ENCODE peak calls at places on chromosomes 16 and 17, in five cellular contexts. One of them, this sample, is unnamed.
A peak's percentile ranks its signal among the peaks of the same experiment; 100 is the strongest.

GRCh38 chr17:45189002-45189401 is 27.3 kb downstream of the HEXIM2 start:
- DNase-seq in HepG2: no peak
- DNase-seq in SK-N-SH: no peak
- DNase-seq in GM12878: no peak
- DNase-seq in H1: no peak
- DNase-seq in this sample: no peak

GRCh38 chr16:87435399-87436224 is 43.5 kb downstream of the MAP1LC3B start:
- DNase-seq in SK-N-SH: peak; percentile 41
- DNase-seq in GM12878: no peak
- DNase-seq in H1: no peak
- DNase-seq in HepG2: no peak
- DNase-seq in this sample: no peak

GRCh38 chr16:20675488-20676267 is 21.8 kb downstream of the ACSM1 start:
- DNase-seq in HepG2: peak; percentile 64
- DNase-seq in GM12878: peak; percentile 38
- DNase-seq in H1: peak; percentile 75
- DNase-seq in SK-N-SH: no peak
- DNase-seq in this sample: peak; percentile 19

GRCh38 chr16:66489385-66489784 is 60.5 kb downstream of the TK2 start:
- DNase-seq in HepG2: no peak
- DNase-seq in SK-N-SH: no peak
- DNase-seq in H1: no peak
- DNase-seq in GM12878: no peak
- DNase-seq in this sample: no peak

GRCh38 chr16:85752511-85753420 is 1.9 kb upstream of the C16orf74 start:
- DNase-seq in SK-N-SH: peak; percentile 54
- DNase-seq in HepG2: peak; percentile 49
- DNase-seq in H1: no peak
- DNase-seq in GM12878: no peak
- DNase-seq in this sample: peak; percentile 92

GRCh38 chr16:8848939-8849391 is 19.8 kb downstream of the CARHSP1 start:
- DNase-seq in GM12878: no peak
- DNase-seq in HepG2: no peak
- DNase-seq in SK-N-SH: peak; percentile 28
- DNase-seq in H1: no peak
- DNase-seq in this sample: no peak

GRCh38 chr17:18278867-18279266 is 18.4 kb downstream of the MIEF2 start:
- DNase-seq in H1: no peak
- DNase-seq in HepG2: no peak
- DNase-seq in SK-N-SH: no peak
- DNase-seq in GM12878: no peak
- DNase-seq in this sample: no peak

GRCh38 chr16:31453255-31454204 is 5.8 kb upstream of the ARMC5 start:
- DNase-seq in SK-N-SH: no peak
- DNase-seq in GM12878: no peak
- DNase-seq in HepG2: peak; percentile 75
- DNase-seq in H1: no peak
- DNase-seq in this sample: peak; percentile 37

GRCh38 chr16:49528035-49528434 is 154.4 kb downstream of the C16orf78 start:
- DNase-seq in H1: no peak
- DNase-seq in SK-N-SH: peak; percentile 83
- DNase-seq in HepG2: no peak
- DNase-seq in GM12878: no peak
- DNase-seq in this sample: peak; percentile 9

GRCh38 chr16:69712277-69712676 is 14.1 kb downstream of the NQO1 start:
- DNase-seq in HepG2: no peak
- DNase-seq in SK-N-SH: no peak
- DNase-seq in H1: no peak
- DNase-seq in GM12878: no peak
- DNase-seq in this sample: no peak

GRCh38 chr16:79393121-79393520 is 207.4 kb downstream of the MAF start:
- DNase-seq in H1: no peak
- DNase-seq in GM12878: no peak
- DNase-seq in SK-N-SH: no peak
- DNase-seq in HepG2: no peak
- DNase-seq in this sample: no peak

GRCh38 chr16:726188-726437 is 130 bp downstream of the CCDC78 start:
- DNase-seq in HepG2: no peak
- DNase-seq in GM12878: no peak
- DNase-seq in SK-N-SH: no peak
- DNase-seq in H1: no peak
- DNase-seq in this sample: no peak

GRCh38 chr16:29860218-29860617 is 2.8 kb downstream of the CDIPT start:
- DNase-seq in GM12878: no peak
- DNase-seq in SK-N-SH: no peak
- DNase-seq in HepG2: no peak
- DNase-seq in H1: no peak
- DNase-seq in this sample: no peak

GRCh38 chr17:63425478-63425877 is 20.6 kb downstream of the CYB561 start:
- DNase-seq in SK-N-SH: peak; percentile 90
- DNase-seq in HepG2: peak; percentile 80
- DNase-seq in H1: no peak
- DNase-seq in GM12878: peak; percentile 39
- DNase-seq in this sample: peak; percentile 87

GRCh38 chr16:9061358-9061813 is 30.1 kb upstream of the HAPSTR1 start:
- DNase-seq in H1: no peak
- DNase-seq in HepG2: no peak
- DNase-seq in GM12878: no peak
- DNase-seq in SK-N-SH: peak; percentile 30
- DNase-seq in this sample: no peak

GRCh38 chr17:78132086-78132676 is 1.6 kb downstream of the TMC8 start:
- DNase-seq in GM12878: no peak
- DNase-seq in H1: no peak
- DNase-seq in SK-N-SH: no peak
- DNase-seq in HepG2: no peak
- DNase-seq in this sample: peak; percentile 92

GRCh38 chr16:72936408-72936807 is 111.5 kb downstream of the ZFHX3 start:
- DNase-seq in HepG2: peak; percentile 73
- DNase-seq in SK-N-SH: no peak
- DNase-seq in H1: no peak
- DNase-seq in GM12878: no peak
- DNase-seq in this sample: no peak

GRCh38 chr17:35898283-35899070 is 18.3 kb upstream of the CCL5 start:
- DNase-seq in HepG2: no peak
- DNase-seq in SK-N-SH: no peak
- DNase-seq in GM12878: no peak
- DNase-seq in H1: no peak
- DNase-seq in this sample: no peak

GRCh38 chr17:307741-308507 is 44.7 kb downstream of the RPH3AL start:
- DNase-seq in H1: no peak
- DNase-seq in HepG2: no peak
- DNase-seq in SK-N-SH: no peak
- DNase-seq in GM12878: no peak
- DNase-seq in this sample: no peak
- TF ChIP-seq JUND in H1: no peak
- TF ChIP-seq JUND in HepG2: no peak
- TF ChIP-seq JUND in SK-N-SH: no peak
- TF ChIP-seq JUND in GM12878: no peak
- TF ChIP-seq JUND in this sample: no peak

GRCh38 chr17:7211512-7212277 is 7.9 kb downstream of the DLG4 start:
- DNase-seq in GM12878: no peak
- DNase-seq in SK-N-SH: peak; percentile 82
- DNase-seq in H1: no peak
- DNase-seq in HepG2: no peak
- DNase-seq in this sample: no peak

GRCh38 chr17:7215652-7216139 is 3.9 kb downstream of the DLG4 start:
- DNase-seq in H1: no peak
- DNase-seq in SK-N-SH: peak; percentile 59
- DNase-seq in GM12878: no peak
- DNase-seq in HepG2: no peak
- DNase-seq in this sample: no peak

GRCh38 chr17:7215136-7215638 is 4.4 kb downstream of the DLG4 start:
- DNase-seq in GM12878: no peak
- DNase-seq in HepG2: peak; percentile 39
- DNase-seq in H1: no peak
- DNase-seq in SK-N-SH: no peak
- DNase-seq in this sample: no peak

GRCh38 chr17:7214300-7215135 is 5.1 kb downstream of the DLG4 start:
- DNase-seq in H1: peak; percentile 99
- DNase-seq in HepG2: peak; percentile 95
- DNase-seq in SK-N-SH: peak; percentile 91
- DNase-seq in GM12878: peak; percentile 89
- DNase-seq in this sample: peak; percentile 97

GRCh38 chr17:7213895-7214299 is 5.7 kb downstream of the DLG4 start:
- DNase-seq in SK-N-SH: peak; percentile 86
- DNase-seq in HepG2: peak; percentile 86
- DNase-seq in H1: peak; percentile 92
- DNase-seq in GM12878: no peak
- DNase-seq in this sample: peak; percentile 84
- TF ChIP-seq JUND in SK-N-SH: no peak
- TF ChIP-seq JUND in HepG2: no peak
- TF ChIP-seq JUND in H1: no peak
- TF ChIP-seq JUND in GM12878: no peak
- TF ChIP-seq JUND in this sample: no peak

GRCh38 chr17:48441862-48442261 is 11.8 kb upstream of the SKAP1 start:
- DNase-seq in SK-N-SH: no peak
- DNase-seq in H1: no peak
- DNase-seq in GM12878: no peak
- DNase-seq in HepG2: no peak
- DNase-seq in this sample: no peak

GRCh38 chr17:48442819-48443218 is 12.8 kb upstream of the SKAP1 start:
- DNase-seq in HepG2: no peak
- DNase-seq in SK-N-SH: no peak
- DNase-seq in H1: no peak
- DNase-seq in GM12878: no peak
- DNase-seq in this sample: no peak

GRCh38 chr17:48439875-48440505 is 10.0 kb upstream of the SKAP1 start:
- DNase-seq in GM12878: no peak
- DNase-seq in H1: no peak
- DNase-seq in SK-N-SH: no peak
- DNase-seq in HepG2: no peak
- DNase-seq in this sample: no peak

GRCh38 chr17:48440660-48441059 is 10.6 kb upstream of the SKAP1 start:
- DNase-seq in SK-N-SH: no peak
- DNase-seq in HepG2: no peak
- DNase-seq in H1: no peak
- DNase-seq in GM12878: no peak
- DNase-seq in this sample: no peak

DNA sequence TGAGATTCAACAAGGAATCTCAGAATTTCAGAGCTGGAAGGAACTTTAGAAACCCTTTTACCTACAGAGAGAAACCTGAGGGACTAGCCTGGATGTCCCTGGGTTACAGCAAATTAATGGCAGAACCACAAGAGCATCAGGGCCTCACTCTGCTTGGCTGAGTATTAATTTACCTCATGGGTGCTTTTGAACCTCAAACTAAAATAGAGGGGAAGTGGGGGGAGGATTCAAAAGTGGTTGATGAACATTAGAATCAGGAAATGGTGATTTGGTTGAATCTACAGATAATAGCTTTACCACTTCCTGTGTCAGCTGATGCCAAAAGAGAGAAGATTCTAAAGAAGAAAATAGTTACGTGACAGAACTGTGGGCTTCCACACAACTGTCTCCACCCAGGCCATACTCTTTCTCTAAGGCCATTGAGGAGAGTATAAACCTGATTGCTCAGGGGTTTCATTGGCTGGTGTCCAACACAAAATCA is 11.3 kb upstream of the SKAP1 start:
- DNase-seq in HepG2: no peak
- DNase-seq in GM12878: peak; percentile 96
- DNase-seq in H1: no peak
- DNase-seq in SK-N-SH: no peak
- DNase-seq in this sample: no peak
- TF ChIP-seq JUND in HepG2: no peak
- TF ChIP-seq JUND in GM12878: no peak
- TF ChIP-seq JUND in H1: no peak
- TF ChIP-seq JUND in SK-N-SH: no peak
- TF ChIP-seq JUND in this sample: no peak

GRCh38 chr17:41717408-41718286 is 5.5 kb downstream of the GAST start:
- DNase-seq in H1: no peak
- DNase-seq in SK-N-SH: no peak
- DNase-seq in GM12878: no peak
- DNase-seq in HepG2: no peak
- DNase-seq in this sample: no peak
- TF ChIP-seq JUND in H1: no peak
- TF ChIP-seq JUND in SK-N-SH: no peak
- TF ChIP-seq JUND in GM12878: no peak
- TF ChIP-seq JUND in HepG2: no peak
- TF ChIP-seq JUND in this sample: no peak

GRCh38 chr17:19717411-19717908 is 1.1 kb upstream of the SLC47A2 start:
- DNase-seq in H1: no peak
- DNase-seq in SK-N-SH: peak; percentile 26
- DNase-seq in HepG2: no peak
- DNase-seq in GM12878: no peak
- DNase-seq in this sample: no peak

GRCh38 chr17:19718613-19719364 is 2.4 kb upstream of the SLC47A2 start:
- DNase-seq in H1: no peak
- DNase-seq in HepG2: peak; percentile 38
- DNase-seq in SK-N-SH: peak; percentile 29
- DNase-seq in GM12878: no peak
- DNase-seq in this sample: peak; percentile 52

GRCh38 chr17:19718041-19718612 is 1.7 kb upstream of the SLC47A2 start:
- DNase-seq in GM12878: no peak
- DNase-seq in HepG2: no peak
- DNase-seq in H1: no peak
- DNase-seq in SK-N-SH: peak; percentile 12
- DNase-seq in this sample: no peak

GRCh38 chr17:19716108-19717030 is at the start of gene SLC47A2:
- DNase-seq in H1: no peak
- DNase-seq in SK-N-SH: peak; percentile 64
- DNase-seq in HepG2: no peak
- DNase-seq in GM12878: no peak
- DNase-seq in this sample: no peak

DNA sequence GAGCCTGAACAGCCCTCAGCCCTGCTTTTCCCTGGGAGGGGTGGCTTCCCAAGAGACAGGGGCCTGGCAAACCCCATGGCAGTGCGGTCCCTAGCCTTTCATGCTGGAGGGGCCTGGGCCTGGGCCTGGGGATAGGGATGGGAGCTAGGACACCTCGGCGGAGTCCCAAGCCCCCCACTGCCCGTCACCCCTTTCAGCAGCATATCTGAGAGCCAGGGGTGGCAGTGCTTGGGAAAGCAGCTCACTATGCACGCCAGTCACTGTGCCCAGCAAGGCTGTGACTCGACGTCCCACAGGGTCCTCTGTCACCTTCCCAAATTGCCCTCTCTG is 612 bp upstream of the SLC47A2 start:
- DNase-seq in SK-N-SH: no peak
- DNase-seq in H1: no peak
- DNase-seq in GM12878: no peak
- DNase-seq in HepG2: no peak
- DNase-seq in this sample: no peak
- TF ChIP-seq JUND in SK-N-SH: no peak
- TF ChIP-seq JUND in H1: no peak
- TF ChIP-seq JUND in GM12878: no peak
- TF ChIP-seq JUND in HepG2: no peak
- TF ChIP-seq JUND in this sample: no peak

GRCh38 chr16:53356478-53357207 is 77.6 kb upstream of the RBL2 start:
- DNase-seq in GM12878: no peak
- DNase-seq in HepG2: no peak
- DNase-seq in SK-N-SH: no peak
- DNase-seq in H1: no peak
- DNase-seq in this sample: peak; percentile 18
- TF ChIP-seq JUND in GM12878: no peak
- TF ChIP-seq JUND in HepG2: no peak
- TF ChIP-seq JUND in SK-N-SH: no peak
- TF ChIP-seq JUND in H1: no peak
- TF ChIP-seq JUND in this sample: no peak

This sample was measured in T47D.